ENCODE peak calls at places on chromosome 17, in four cellular contexts. G is epithelial cell of esophagus, A is lower leg skin, P is lung. Q is an unnamed sample.

GRCh38 chr17:27529230-27529796 is 73.1 kb downstream of the KSR1 start:
- DNase-seq in G (peak), A (no peak), P (peak), Q (no peak)

GRCh38 chr17:28347261-28347891 is 10.0 kb downstream of the POLDIP2 start:
- DNase-seq in G (peak), A (no peak), P (no peak), Q (no peak)

GRCh38 chr17:69596141-69596540 is 181.6 kb downstream of the MAP2K6 start:
- DNase-seq in G (no peak), A (no peak), P (no peak), Q (no peak)

GRCh38 chr17:45639297-45639849 is 144.7 kb upstream of the CRHR1 start:
- DNase-seq in G (peak), A (no peak), P (no peak), Q (no peak)

GRCh38 chr17:58341861-58342475 is 10.0 kb downstream of the SUPT4H1 start:
- DNase-seq in G (no peak), A (no peak), P (no peak), Q (no peak)

GRCh38 chr17:42289863-42290165 is 1.5 kb downstream of the STAT5A start:
- DNase-seq in G (no peak), A (no peak), P (no peak), Q (no peak)

GRCh38 chr17:28193241-28193640 is 125.8 kb upstream of the TMEM97 start:
- DNase-seq in G (peak), A (peak), P (peak), Q (no peak)

GRCh38 chr17:19876524-19877161 is 8.9 kb upstream of the ULK2 start:
- DNase-seq in G (no peak), A (peak), P (peak), Q (peak)

GRCh38 chr17:58525239-58525638 is 10.8 kb upstream of the MTMR4 start:
- DNase-seq in G (peak), A (no peak), P (no peak), Q (no peak)

DNA sequence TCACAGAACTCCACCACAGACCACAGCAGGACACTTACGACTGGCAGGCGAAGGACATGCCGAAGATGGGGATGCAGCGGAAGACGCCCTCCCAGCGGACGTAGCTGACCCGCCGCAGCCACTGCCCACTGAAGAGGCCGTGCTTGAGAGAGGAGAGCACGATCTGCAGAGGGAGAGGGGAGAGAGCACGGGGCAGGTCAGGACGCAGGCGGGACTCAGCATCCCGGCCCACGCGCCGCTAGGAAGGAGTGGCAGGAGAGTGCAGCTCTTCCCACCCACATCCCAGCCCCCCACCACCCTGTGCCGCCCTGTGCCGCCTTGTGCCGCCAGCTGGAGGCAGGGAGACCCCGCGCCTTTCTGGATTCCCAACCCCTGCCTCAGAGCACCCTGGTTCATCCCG is 14.5 kb downstream of the SLC38A10 start:
- DNase-seq in G (no peak), A (no peak), P (no peak), Q (no peak)
- H3K4me3 ChIP-seq in G (no peak), A (no peak), P (no peak), Q (no peak)

GRCh38 chr17:32275060-32276042 is 9.7 kb downstream of the RHBDL3 start:
- DNase-seq in G (peak), A (no peak), P (no peak), Q (no peak)

GRCh38 chr17:32274643-32275042 is 9.0 kb downstream of the RHBDL3 start:
- DNase-seq in G (no peak), A (no peak), P (no peak), Q (no peak)

GRCh38 chr17:32277284-32277683 is 11.7 kb downstream of the RHBDL3 start:
- DNase-seq in G (peak), A (no peak), P (no peak), Q (no peak)

GRCh38 chr17:32274101-32274500 is 8.5 kb downstream of the RHBDL3 start:
- DNase-seq in G (no peak), A (no peak), P (no peak), Q (no peak)

GRCh38 chr17:32276217-32276616 is 10.6 kb downstream of the RHBDL3 start:
- DNase-seq in G (no peak), A (no peak), P (no peak), Q (no peak)
- H3K4me3 ChIP-seq in G (no peak), A (no peak), P (no peak), Q (no peak)

GRCh38 chr17:48322060-48322459 is 108.0 kb downstream of the SKAP1 start:
- DNase-seq in G (peak), A (no peak), P (no peak), Q (peak)
- H3K4me3 ChIP-seq in G (no peak), A (no peak), P (no peak), Q (no peak)

GRCh38 chr17:48551206-48551597 is 6.3 kb upstream of the HOXB2 start:
- DNase-seq in G (no peak), A (no peak), P (no peak), Q (no peak)

GRCh38 chr17:48550313-48551205 is 5.7 kb upstream of the HOXB2 start:
- DNase-seq in G (no peak), A (no peak), P (no peak), Q (no peak)

GRCh38 chr17:48552453-48553189 is 7.7 kb upstream of the HOXB2 start:
- DNase-seq in G (no peak), A (no peak), P (no peak), Q (no peak)

GRCh38 chr17:48553190-48553547 is 8.3 kb upstream of the HOXB2 start:
- DNase-seq in G (no peak), A (no peak), P (no peak), Q (no peak)

GRCh38 chr17:48551601-48552452 is 6.9 kb upstream of the HOXB2 start:
- DNase-seq in G (no peak), A (no peak), P (no peak), Q (no peak)
- H3K4me3 ChIP-seq in G (no peak), A (no peak), P (no peak), Q (no peak)

DNA sequence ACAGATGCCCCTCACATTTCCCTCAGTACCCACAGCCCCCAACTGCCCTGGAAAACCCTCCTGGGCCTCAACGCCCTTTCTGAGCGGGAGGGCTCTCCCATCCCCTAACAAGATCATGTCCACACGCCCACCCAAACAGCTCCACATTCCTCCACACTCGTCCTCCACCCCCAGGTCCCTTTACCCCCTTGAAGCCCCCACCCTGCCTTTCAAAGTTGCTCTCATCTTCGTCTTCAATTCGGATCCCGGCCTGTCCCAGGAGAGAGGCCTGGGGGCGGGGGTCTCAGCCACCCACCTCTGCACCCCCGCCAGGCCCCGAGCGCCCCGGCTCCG is 14.3 kb downstream of the HOXB4 start:
- DNase-seq in G (no peak), A (no peak), P (no peak), Q (no peak)
- H3K4me3 ChIP-seq in G (no peak), A (no peak), P (no peak), Q (peak)

GRCh38 chr17:6940186-6940649 is 55.6 kb upstream of the ALOX12 start:
- DNase-seq in G (no peak), A (no peak), P (no peak), Q (no peak)
- H3K4me3 ChIP-seq in G (no peak), A (no peak), P (no peak), Q (no peak)

DNA sequence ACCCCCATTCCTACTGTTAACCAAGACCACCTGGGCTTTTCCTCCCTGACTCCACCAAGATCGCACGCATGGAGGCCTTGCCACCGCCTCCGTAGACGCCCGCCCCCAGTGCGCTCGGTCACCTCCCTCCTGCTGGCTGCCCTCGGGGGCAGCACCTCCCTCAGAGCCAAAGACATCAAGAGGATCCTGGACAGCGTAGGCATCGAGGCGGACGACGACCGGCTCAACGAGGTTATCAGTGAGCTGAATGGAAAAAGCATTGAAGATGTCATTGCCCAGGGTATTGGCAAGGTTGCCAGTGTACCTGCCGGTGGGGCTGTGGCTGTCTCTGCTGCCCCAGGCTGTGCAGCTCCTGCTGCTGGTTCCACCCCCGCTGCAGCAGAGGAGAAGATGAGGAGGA is 1.2 kb downstream of the EFCAB3 start:
- DNase-seq in G (no peak), A (no peak), P (no peak), Q (no peak)
- H3K4me3 ChIP-seq in G (no peak), A (no peak), P (no peak), Q (no peak)

GRCh38 chr17:56502120-56502519 is 91.4 kb upstream of the NOG start:
- DNase-seq in G (no peak), A (no peak), P (no peak), Q (no peak)

GRCh38 chr17:56499799-56500388 is 93.6 kb upstream of the NOG start:
- DNase-seq in G (peak), A (no peak), P (no peak), Q (peak)

GRCh38 chr17:56497132-56497531 is 96.4 kb upstream of the NOG start:
- DNase-seq in G (no peak), A (no peak), P (no peak), Q (no peak)
- H3K4me3 ChIP-seq in G (no peak), A (no peak), P (no peak), Q (no peak)

GRCh38 chr17:10033982-10034381 is 128.9 kb upstream of the RCVRN start:
- DNase-seq in G (no peak), A (no peak), P (no peak), Q (no peak)
- H3K4me3 ChIP-seq in G (no peak), A (no peak), P (no peak), Q (no peak)